ENCODE peak calls at places on chromosomes 1 and 21, in nine cellular contexts. Y is endothelial cell of umbilical vein; V is left ventricle myocardium inferior; W is heart right ventricle; X is CD4-positive, alpha-beta memory T cell; M is GM23338; L is astrocyte; R is sigmoid colon; T is A549. K is an unnamed sample.

GRCh38 chr1:165365344-165365743 is 8.8 kb upstream of the LMX1A start:
- DNase-seq in Y (no peak), V (no peak), W (no peak), X (no peak), M (no peak), L (no peak), R (no peak), T (no peak), K (no peak)

GRCh38 chr1:178262101-178262500 is 168.2 kb downstream of the RASAL2 start:
- DNase-seq in Y (peak; percentile 82), V (no peak), W (no peak), X (no peak), M (peak; percentile 79), L (peak; percentile 80), R (no peak), T (peak; percentile 76), K (no peak)

GRCh38 chr21:39843916-39844315 is 23.3 kb upstream of the PCP4 start:
- DNase-seq in Y (no peak), V (no peak), W (no peak), X (no peak), M (no peak), L (no peak), R (no peak), T (no peak), K (no peak)

GRCh38 chr1:1756661-1757421 is 21.4 kb downstream of the NADK start:
- DNase-seq in Y (no peak), V (no peak), W (no peak), X (no peak), M (no peak), L (no peak), R (no peak), T (no peak), K (no peak)

GRCh38 chr1:38746966-38747600 is 112.5 kb downstream of the RRAGC start:
- DNase-seq in Y (no peak), V (no peak), W (no peak), X (no peak), M (peak; percentile 55), L (no peak), R (no peak), T (no peak), K (no peak)

GRCh38 chr1:192453360-192454045 is 122.1 kb upstream of the RGS1 start:
- DNase-seq in Y (peak; percentile 58), V (no peak), W (no peak), X (no peak), M (no peak), L (peak; percentile 63), R (no peak), T (no peak), K (no peak)

GRCh38 chr1:33763406-33763805 is 100.5 kb upstream of the HMGB4 start:
- DNase-seq in Y (no peak), V (no peak), W (no peak), X (no peak), M (no peak), L (peak; percentile 88), R (no peak), T (no peak), K (no peak)

GRCh38 chr1:70767377-70767776 is 280.2 kb downstream of the PTGER3 start:
- DNase-seq in Y (no peak), V (no peak), W (no peak), X (no peak), M (no peak), L (peak; percentile 20), R (no peak), T (no peak), K (no peak)

GRCh38 chr1:204130178-204130577 is 21.7 kb downstream of the ETNK2 start:
- DNase-seq in Y (no peak), V (no peak), W (no peak), X (no peak), M (peak; percentile 25), L (no peak), R (no peak), T (no peak), K (no peak)

GRCh38 chr1:6105763-6106162 is 60.1 kb downstream of the KCNAB2 start:
- DNase-seq in Y (no peak), V (no peak), W (peak; percentile 0), X (no peak), M (no peak), L (no peak), R (no peak), T (no peak), K (no peak)

GRCh38 chr21:27277122-27277521 is 310.2 kb upstream of the ADAMTS5 start:
- DNase-seq in Y (no peak), V (no peak), W (no peak), X (no peak), M (no peak), L (no peak), R (no peak), T (no peak), K (no peak)

GRCh38 chr1:192852548-192852947 is 43.7 kb downstream of the RGS2 start:
- DNase-seq in Y (no peak), V (no peak), W (no peak), X (no peak), M (no peak), L (no peak), R (no peak), T (no peak), K (no peak)

GRCh38 chr1:77313491-77313890 is 31.7 kb downstream of the AK5 start:
- DNase-seq in Y (peak; percentile 24), V (no peak), W (no peak), X (peak; percentile 19), M (peak; percentile 80), L (no peak), R (no peak), T (peak; percentile 27), K (no peak)

GRCh38 chr1:21705303-21705980 is 36.3 kb upstream of the RAP1GAP start:
- DNase-seq in Y (no peak), V (no peak), W (no peak), X (no peak), M (no peak), L (no peak), R (no peak), T (no peak), K (no peak)

GRCh38 chr1:94629259-94630181 is 88.0 kb upstream of the F3 start:
- DNase-seq in Y (no peak), V (no peak), W (no peak), X (no peak), M (no peak), L (no peak), R (no peak), T (no peak), K (no peak)

GRCh38 chr1:34871443-34872132 is 12.0 kb upstream of the SMIM12 start:
- DNase-seq in Y (no peak), V (no peak), W (no peak), X (no peak), M (no peak), L (no peak), R (no peak), T (no peak), K (no peak)

GRCh38 chr1:71572038-71572437 is 491.2 kb upstream of the ZRANB2 start:
- DNase-seq in Y (no peak), V (no peak), W (no peak), X (no peak), M (no peak), L (no peak), R (no peak), T (no peak), K (no peak)

DNA sequence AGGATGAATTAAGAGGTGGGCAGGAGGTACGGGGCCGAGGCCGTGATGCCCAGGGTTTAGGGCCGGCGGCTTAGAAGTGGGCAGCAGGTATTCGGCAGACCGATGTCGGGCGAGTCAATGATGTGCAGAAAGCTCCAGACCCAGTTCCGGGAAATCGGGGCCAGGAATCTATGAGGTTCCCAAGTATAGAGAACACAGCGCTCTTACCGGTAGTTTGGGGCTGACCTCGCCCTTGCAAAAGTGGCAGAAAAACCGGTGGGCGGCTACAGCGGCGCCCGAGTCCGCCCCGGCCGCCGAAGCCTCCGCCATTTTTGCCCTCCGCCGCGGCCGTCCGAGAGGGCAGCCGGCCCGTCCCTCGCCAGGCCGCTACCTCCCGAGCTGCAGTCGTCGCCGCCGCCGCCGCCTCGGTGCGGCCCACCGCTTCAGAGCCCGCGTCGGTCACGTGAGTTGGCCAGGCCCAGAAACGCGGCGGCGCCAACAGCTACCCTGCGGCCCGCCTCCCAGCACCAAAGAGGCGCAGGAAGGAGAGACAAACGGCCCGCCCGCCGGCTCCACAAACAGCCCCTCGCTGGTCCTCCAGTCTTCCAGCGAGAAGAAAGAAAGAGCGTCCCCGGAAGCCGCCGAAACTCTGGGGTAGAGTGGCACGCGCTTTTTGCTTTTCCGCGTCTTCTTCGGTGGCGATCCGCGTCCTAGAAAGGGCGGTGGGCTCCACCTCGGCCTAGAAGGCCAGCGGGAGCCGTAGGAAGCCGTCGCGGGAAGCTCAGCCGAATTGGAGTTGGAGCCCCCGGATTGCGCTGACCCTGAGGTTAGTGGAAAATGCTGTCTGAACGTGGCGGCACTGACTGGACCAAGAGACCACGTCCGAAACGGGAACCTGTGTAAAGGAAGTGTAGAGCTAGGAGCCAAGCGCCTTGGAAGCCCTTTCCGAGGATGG is at the start of the genes POLR3C and RNF115:
- DNase-seq in Y (peak; percentile 90), V (peak; percentile 93), W (peak; percentile 93), X (peak; percentile 92), M (peak; percentile 96), L (peak; percentile 81), R (peak; percentile 97), T (peak; percentile 93), K (peak; percentile 96)
- H3K27ac ChIP-seq in Y (peak within 1 kb of the TSS; percentile 69), V (peak within 1 kb of the TSS; percentile 97), W (peak within 1 kb of the TSS; percentile 95), X (peak within 1 kb of the TSS; percentile 78), M (peak within 1 kb of the TSS; percentile 90), L (peak within 1 kb of the TSS; percentile 92), R (peak within 1 kb of the TSS; percentile 89), T (peak within 1 kb of the TSS; percentile 94), K (peak within 1 kb of the TSS; percentile 78)

GRCh38 chr21:45764792-45765191 is 121.3 kb downstream of the PCBP3 start:
- DNase-seq in Y (no peak), V (no peak), W (no peak), X (no peak), M (no peak), L (no peak), R (no peak), T (no peak), K (no peak)
- H3K4me1 ChIP-seq in Y (no peaks in the 10 kb centered on the region), V (no peaks in the 10 kb centered on the region), W (no peaks in the 10 kb centered on the region), X (peaks cover 21% of the 10 kb centered on the region), M (no peaks in the 10 kb centered on the region), L (peaks cover 13% of the 10 kb centered on the region), R (peaks cover 7% of the 10 kb centered on the region), T (no peaks in the 10 kb centered on the region), K (no peaks in the 10 kb centered on the region)

GRCh38 chr21:17690078-17690494 is 77.4 kb upstream of the BTG3 start:
- DNase-seq in Y (no peak), V (no peak), W (no peak), X (no peak), M (no peak), L (no peak), R (no peak), T (no peak), K (no peak)
- H3K27ac ChIP-seq in Y (no peak overlapping the region), V (no peak overlapping the region), W (no peak overlapping the region), X (no peak overlapping the region), M (no peak overlapping the region), L (no peak overlapping the region), R (no peak overlapping the region), T (no peak overlapping the region), K (no peak overlapping the region)

GRCh38 chr1:221888218-221888617 is 146.3 kb upstream of the DUSP10 start:
- DNase-seq in Y (no peak), V (no peak), W (no peak), X (no peak), M (no peak), L (no peak), R (no peak), T (no peak), K (no peak)
- H3K4me1 ChIP-seq in Y (no peaks in the 10 kb centered on the region), V (peaks cover 17% of the 10 kb centered on the region), W (peaks cover 11% of the 10 kb centered on the region), X (no peaks in the 10 kb centered on the region), M (no peaks in the 10 kb centered on the region), L (peaks cover 14% of the 10 kb centered on the region), R (peaks cover 10% of the 10 kb centered on the region), T (peaks cover 19% of the 10 kb centered on the region), K (no peaks in the 10 kb centered on the region)

GRCh38 chr1:17494114-17494729 is 45.3 kb upstream of the ARHGEF10L start:
- DNase-seq in Y (peak; percentile 42), V (peak; percentile 62), W (peak; percentile 75), X (peak; percentile 53), M (peak; percentile 95), L (peak; percentile 41), R (peak; percentile 83), T (peak; percentile 78), K (peak; percentile 36)
- H3K27ac ChIP-seq in Y (no peak overlapping the region), V (no peak overlapping the region), W (no peak overlapping the region), X (no peak overlapping the region), M (no peak overlapping the region), L (no peak overlapping the region), R (no peak overlapping the region), T (no peak overlapping the region), K (no peak overlapping the region)